ENCODE peak calls at places on chromosome 14, in five cellular contexts. W is COR-L47; M is WERI-Rb-1; J is stimulated activated naive CD4-positive, alpha-beta T cell; Z is cardiac septum. I is an unnamed sample.

GRCh38 chr14:63470877-63471565 is 72.2 kb downstream of the PPP2R5E start:
- DNase-seq in W (no peak), M (no peak), J (no peak), Z (no peak), I (no peak)

GRCh38 chr14:88546621-88547385 is 8.0 kb downstream of the PTPN21 start:
- DNase-seq in W (no peak), M (peak), J (no peak), Z (no peak), I (no peak)

GRCh38 chr14:104011824-104012517 is 69.6 kb upstream of the RD3L start:
- DNase-seq in W (no peak), M (no peak), J (no peak), Z (no peak), I (no peak)

GRCh38 chr14:22866874-22867273 is 4.7 kb upstream of the LRP10 start:
- DNase-seq in W (no peak), M (no peak), J (no peak), Z (no peak), I (no peak)

GRCh38 chr14:97137705-97138104 is 340.5 kb downstream of the VRK1 start:
- DNase-seq in W (no peak), M (no peak), J (no peak), Z (no peak), I (no peak)

GRCh38 chr14:93543766-93544165 is 113.0 kb downstream of the UNC79 start:
- DNase-seq in W (peak), M (no peak), J (no peak), Z (no peak), I (no peak)

GRCh38 chr14:20455355-20456300 is 602 bp downstream of the APEX1 start:
- DNase-seq in W (peak), M (peak), J (no peak), Z (no peak), I (no peak)

GRCh38 chr14:74302160-74302628 is 540 bp downstream of the ABCD4 start:
- DNase-seq in W (peak), M (no peak), J (peak), Z (no peak), I (peak)

GRCh38 chr14:102554835-102555819 is 37.3 kb upstream of the RCOR1 start:
- DNase-seq in W (peak), M (no peak), J (peak), Z (peak), I (peak)

GRCh38 chr14:24398943-24399801 is at the start of gene NYNRIN:
- DNase-seq in W (peak), M (peak), J (peak), Z (no peak), I (peak)

GRCh38 chr14:36683083-36683724 is 21.5 kb downstream of the PAX9 start:
- DNase-seq in W (no peak), M (no peak), J (no peak), Z (no peak), I (no peak)

GRCh38 chr14:105067140-105067968 is 2.1 kb upstream of the GPR132 start:
- DNase-seq in W (no peak), M (no peak), J (peak), Z (no peak), I (peak)